ENCODE peak calls at places on chromosome 9, in eight cellular contexts. One of them, this sample, is unnamed.

GRCh38 chr9:102461441-102461840 is 533.7 kb upstream of the CYLC2 start:
- DNase-seq in HepG2: no peak
- DNase-seq in adrenal gland: no peak
- DNase-seq in pancreas: no peak
- DNase-seq in PC-9: no peak
- DNase-seq in thyroid gland: no peak
- DNase-seq in A549: no peak
- DNase-seq in transverse colon: no peak
- DNase-seq in this sample: no peak

GRCh38 chr9:123453058-123453667 is 97.2 kb downstream of the CRB2 start:
- DNase-seq in HepG2: no peak
- DNase-seq in adrenal gland: no peak
- DNase-seq in pancreas: peak
- DNase-seq in PC-9: no peak
- DNase-seq in thyroid gland: no peak
- DNase-seq in A549: no peak
- DNase-seq in transverse colon: no peak
- DNase-seq in this sample: no peak

GRCh38 chr9:83986765-83987401 is 6.3 kb downstream of the RMI1 start:
- DNase-seq in HepG2: peak
- DNase-seq in adrenal gland: peak
- DNase-seq in pancreas: no peak
- DNase-seq in PC-9: peak
- DNase-seq in thyroid gland: peak
- DNase-seq in A549: no peak
- DNase-seq in transverse colon: peak
- DNase-seq in this sample: peak

GRCh38 chr9:128203024-128203841 is at the start of gene DNM1:
- DNase-seq in HepG2: no peak
- DNase-seq in adrenal gland: no peak
- DNase-seq in pancreas: peak
- DNase-seq in PC-9: no peak
- DNase-seq in thyroid gland: peak
- DNase-seq in A549: peak
- DNase-seq in transverse colon: peak
- DNase-seq in this sample: peak

GRCh38 chr9:108787664-108788048 is 68.1 kb downstream of the ACTL7B start:
- DNase-seq in HepG2: no peak
- DNase-seq in adrenal gland: no peak
- DNase-seq in pancreas: no peak
- DNase-seq in PC-9: no peak
- DNase-seq in thyroid gland: no peak
- DNase-seq in A549: no peak
- DNase-seq in transverse colon: no peak
- DNase-seq in this sample: no peak

GRCh38 chr9:127652733-127653132 is 40.7 kb downstream of the STXBP1 start:
- DNase-seq in HepG2: no peak
- DNase-seq in adrenal gland: no peak
- DNase-seq in pancreas: no peak
- DNase-seq in PC-9: no peak
- DNase-seq in thyroid gland: peak
- DNase-seq in A549: no peak
- DNase-seq in transverse colon: no peak
- DNase-seq in this sample: no peak

GRCh38 chr9:31394040-31394473 is 990.4 kb upstream of the ACO1 start:
- DNase-seq in HepG2: no peak
- DNase-seq in adrenal gland: no peak
- DNase-seq in pancreas: no peak
- DNase-seq in PC-9: no peak
- DNase-seq in thyroid gland: no peak
- DNase-seq in A549: no peak
- DNase-seq in transverse colon: no peak
- DNase-seq in this sample: no peak

GRCh38 chr9:107208121-107208520 is 75.0 kb upstream of the RAD23B start:
- DNase-seq in HepG2: no peak
- DNase-seq in adrenal gland: no peak
- DNase-seq in pancreas: no peak
- DNase-seq in PC-9: no peak
- DNase-seq in thyroid gland: no peak
- DNase-seq in A549: no peak
- DNase-seq in transverse colon: no peak
- DNase-seq in this sample: no peak

GRCh38 chr9:81370650-81371049 is 318.7 kb downstream of the TLE1 start:
- DNase-seq in HepG2: peak
- DNase-seq in adrenal gland: no peak
- DNase-seq in pancreas: no peak
- DNase-seq in PC-9: no peak
- DNase-seq in thyroid gland: no peak
- DNase-seq in A549: no peak
- DNase-seq in transverse colon: no peak
- DNase-seq in this sample: no peak

GRCh38 chr9:22240619-22241018 is 206.0 kb upstream of the DMRTA1 start:
- DNase-seq in HepG2: no peak
- DNase-seq in adrenal gland: no peak
- DNase-seq in pancreas: no peak
- DNase-seq in PC-9: peak
- DNase-seq in thyroid gland: no peak
- DNase-seq in A549: no peak
- DNase-seq in transverse colon: no peak
- DNase-seq in this sample: no peak

GRCh38 chr9:70902705-70903131 is 218.7 kb downstream of the TRPM3 start:
- DNase-seq in HepG2: no peak
- DNase-seq in adrenal gland: no peak
- DNase-seq in pancreas: no peak
- DNase-seq in PC-9: peak
- DNase-seq in thyroid gland: no peak
- DNase-seq in A549: peak
- DNase-seq in transverse colon: no peak
- DNase-seq in this sample: no peak

GRCh38 chr9:38339087-38339486 is 53.4 kb upstream of the ALDH1B1 start:
- DNase-seq in HepG2: no peak
- DNase-seq in adrenal gland: peak
- DNase-seq in pancreas: no peak
- DNase-seq in PC-9: no peak
- DNase-seq in thyroid gland: no peak
- DNase-seq in A549: no peak
- DNase-seq in transverse colon: no peak
- DNase-seq in this sample: no peak

GRCh38 chr9:112360047-112360804 is 19.7 kb upstream of the HSDL2 start:
- DNase-seq in HepG2: no peak
- DNase-seq in adrenal gland: no peak
- DNase-seq in pancreas: no peak
- DNase-seq in PC-9: peak
- DNase-seq in thyroid gland: peak
- DNase-seq in A549: no peak
- DNase-seq in transverse colon: no peak
- DNase-seq in this sample: no peak

GRCh38 chr9:92706218-92706940 is 36.4 kb upstream of the IPPK start:
- DNase-seq in HepG2: peak
- DNase-seq in adrenal gland: peak
- DNase-seq in pancreas: no peak
- DNase-seq in PC-9: no peak
- DNase-seq in thyroid gland: no peak
- DNase-seq in A549: no peak
- DNase-seq in transverse colon: no peak
- DNase-seq in this sample: no peak
- TF ChIP-seq CTCF in HepG2: peak
- TF ChIP-seq CTCF in adrenal gland: no peak
- TF ChIP-seq CTCF in pancreas: no peak
- TF ChIP-seq CTCF in PC-9: peak
- TF ChIP-seq CTCF in thyroid gland: no peak
- TF ChIP-seq CTCF in A549: no peak
- TF ChIP-seq CTCF in transverse colon: peak
- TF ChIP-seq CTCF in this sample: peak

GRCh38 chr9:94808926-94809700 is 82.6 kb downstream of the AOPEP start:
- DNase-seq in HepG2: no peak
- DNase-seq in adrenal gland: no peak
- DNase-seq in pancreas: no peak
- DNase-seq in PC-9: no peak
- DNase-seq in thyroid gland: no peak
- DNase-seq in A549: no peak
- DNase-seq in transverse colon: no peak
- DNase-seq in this sample: no peak

GRCh38 chr9:94817291-94818195 is 91.0 kb downstream of the AOPEP start:
- DNase-seq in HepG2: no peak
- DNase-seq in adrenal gland: no peak
- DNase-seq in pancreas: no peak
- DNase-seq in PC-9: peak
- DNase-seq in thyroid gland: peak
- DNase-seq in A549: no peak
- DNase-seq in transverse colon: no peak
- DNase-seq in this sample: no peak

GRCh38 chr9:94812343-94812742 is 85.8 kb downstream of the AOPEP start:
- DNase-seq in HepG2: no peak
- DNase-seq in adrenal gland: no peak
- DNase-seq in pancreas: no peak
- DNase-seq in PC-9: peak
- DNase-seq in thyroid gland: no peak
- DNase-seq in A549: peak
- DNase-seq in transverse colon: no peak
- DNase-seq in this sample: no peak

GRCh38 chr9:94809778-94810177 is 83.3 kb downstream of the AOPEP start:
- DNase-seq in HepG2: no peak
- DNase-seq in adrenal gland: no peak
- DNase-seq in pancreas: no peak
- DNase-seq in PC-9: no peak
- DNase-seq in thyroid gland: no peak
- DNase-seq in A549: no peak
- DNase-seq in transverse colon: no peak
- DNase-seq in this sample: no peak

DNA sequence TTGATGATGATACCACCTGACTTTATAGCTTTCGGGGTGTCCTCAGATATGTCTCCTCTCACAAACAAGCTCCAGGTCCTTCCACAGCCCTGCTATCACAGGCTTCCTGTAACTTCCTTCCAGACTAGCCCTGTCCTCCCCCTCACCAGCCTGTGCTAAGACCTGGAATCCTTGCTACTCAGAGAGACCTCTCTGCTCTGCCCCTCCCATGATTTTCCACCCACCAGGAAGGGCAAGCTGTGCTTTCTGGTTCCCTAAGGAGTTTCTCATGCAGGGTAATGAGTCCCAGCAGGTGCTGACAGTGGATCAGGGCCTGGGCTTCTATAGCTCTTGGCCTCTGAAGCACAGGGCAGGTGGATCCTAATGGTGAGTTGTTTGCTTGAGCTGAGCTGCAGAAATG is 86.9 kb downstream of the AOPEP start:
- DNase-seq in HepG2: no peak
- DNase-seq in adrenal gland: no peak
- DNase-seq in pancreas: no peak
- DNase-seq in PC-9: no peak
- DNase-seq in thyroid gland: no peak
- DNase-seq in A549: no peak
- DNase-seq in transverse colon: no peak
- DNase-seq in this sample: no peak
- H3K27ac ChIP-seq in HepG2: no peak
- H3K27ac ChIP-seq in adrenal gland: no peak
- H3K27ac ChIP-seq in pancreas: no peak
- H3K27ac ChIP-seq in PC-9: peak
- H3K27ac ChIP-seq in thyroid gland: no peak
- H3K27ac ChIP-seq in A549: peak
- H3K27ac ChIP-seq in transverse colon: no peak
- H3K27ac ChIP-seq in this sample: no peak

GRCh38 chr9:109862452-109862851 is 82.5 kb downstream of the PALM2AKAP2 start:
- DNase-seq in HepG2: no peak
- DNase-seq in adrenal gland: no peak
- DNase-seq in pancreas: no peak
- DNase-seq in PC-9: no peak
- DNase-seq in thyroid gland: no peak
- DNase-seq in A549: no peak
- DNase-seq in transverse colon: no peak
- DNase-seq in this sample: no peak
- TF ChIP-seq CTCF in HepG2: no peak
- TF ChIP-seq CTCF in adrenal gland: no peak
- TF ChIP-seq CTCF in pancreas: no peak
- TF ChIP-seq CTCF in PC-9: no peak
- TF ChIP-seq CTCF in thyroid gland: no peak
- TF ChIP-seq CTCF in A549: no peak
- TF ChIP-seq CTCF in transverse colon: no peak
- TF ChIP-seq CTCF in this sample: no peak

DNA sequence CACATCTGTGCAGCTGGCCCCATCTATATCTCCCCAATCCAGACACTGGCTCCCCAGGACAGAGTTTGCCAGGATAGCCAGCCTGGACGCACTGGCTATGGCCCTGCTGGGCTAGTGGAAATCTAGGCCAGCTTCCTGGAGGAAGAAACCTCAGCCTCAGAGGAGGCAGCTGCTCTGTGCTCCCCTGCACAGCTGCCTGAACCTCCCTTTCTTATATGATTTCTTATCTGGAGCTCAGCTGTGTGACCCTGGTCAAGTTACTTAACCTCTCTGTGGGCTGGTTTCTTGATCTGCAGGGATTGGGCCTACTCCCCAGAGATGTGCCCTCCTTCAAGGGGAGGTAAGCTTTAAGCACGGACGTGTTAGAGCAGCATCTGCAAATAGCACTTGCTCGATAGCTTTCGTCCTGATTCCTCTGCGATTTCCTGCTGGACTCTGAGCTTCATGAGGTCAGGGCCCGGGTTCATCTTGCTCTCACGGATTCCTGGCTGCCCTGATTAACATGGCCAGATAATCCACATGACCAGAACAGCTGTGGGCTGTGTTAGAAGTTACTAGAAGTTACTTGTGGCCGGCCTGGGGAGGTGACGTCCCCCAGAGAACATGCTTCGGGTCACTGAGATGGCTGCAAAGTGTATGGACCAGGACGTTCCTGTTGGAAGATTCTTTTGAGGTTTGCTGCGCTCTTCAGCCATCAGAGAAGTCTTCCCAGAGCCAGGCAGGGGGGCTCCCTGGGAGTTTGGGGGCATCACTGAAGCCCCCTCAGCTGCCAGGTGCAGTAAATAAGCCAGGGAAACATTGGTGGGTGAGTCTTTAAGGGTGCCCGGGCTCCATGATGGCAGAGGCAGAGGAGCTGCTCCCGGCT is 14.5 kb downstream of the C9orf50 start:
- DNase-seq in HepG2: peak
- DNase-seq in adrenal gland: no peak
- DNase-seq in pancreas: no peak
- DNase-seq in PC-9: no peak
- DNase-seq in thyroid gland: no peak
- DNase-seq in A549: no peak
- DNase-seq in transverse colon: no peak
- DNase-seq in this sample: no peak
- H3K27ac ChIP-seq in HepG2: peak
- H3K27ac ChIP-seq in adrenal gland: peak
- H3K27ac ChIP-seq in pancreas: peak
- H3K27ac ChIP-seq in PC-9: no peak
- H3K27ac ChIP-seq in thyroid gland: peak
- H3K27ac ChIP-seq in A549: peak
- H3K27ac ChIP-seq in transverse colon: peak
- H3K27ac ChIP-seq in this sample: no peak

This sample was measured in CD8-positive, alpha-beta T cell.